ENCODE peak calls at places on chromosomes 12 and 14, in seven cellular contexts. Y is stomach, S is heart right ventricle, B is GM12865, Z is sigmoid colon, E is right atrium auricular region, J is GM13976. H is an unnamed sample.
A peak's percentile ranks its signal among the peaks of the same experiment; 100 is the strongest.

GRCh38 chr12:44589697-44590096 is 286.4 kb downstream of the NELL2 start:
- DNase-seq in Y (no peak), S (no peak), B (no peak), Z (no peak), E (no peak), J (no peak), H (no peak)

GRCh38 chr12:126286203-126286602 is 1221.0 kb downstream of the AACS start:
- DNase-seq in Y (no peak), S (no peak), B (no peak), Z (no peak), E (no peak), J (no peak), H (no peak)

GRCh38 chr14:103910262-103910935 is 17.9 kb upstream of the TDRD9 start:
- DNase-seq in Y (peak; percentile 94), S (peak; percentile 82), B (peak; percentile 65), Z (peak; percentile 89), E (peak; percentile 83), J (peak; percentile 84), H (peak; percentile 77)

GRCh38 chr14:78007160-78007559 is 163.0 kb upstream of the NRXN3 start:
- DNase-seq in Y (no peak), S (no peak), B (peak; percentile 18), Z (no peak), E (no peak), J (peak; percentile 25), H (no peak)

GRCh38 chr12:95351745-95352144 is 122.2 kb upstream of the METAP2 start:
- DNase-seq in Y (no peak), S (peak; percentile 22), B (no peak), Z (no peak), E (no peak), J (no peak), H (no peak)

GRCh38 chr12:24226745-24227350 is 277.4 kb upstream of the SOX5 start:
- DNase-seq in Y (no peak), S (no peak), B (no peak), Z (no peak), E (peak; percentile 63), J (no peak), H (no peak)

GRCh38 chr14:34436118-34436905 is 25.7 kb downstream of the SPTSSA start:
- DNase-seq in Y (no peak), S (no peak), B (peak; percentile 11), Z (no peak), E (no peak), J (no peak), H (no peak)

GRCh38 chr12:119235352-119235751 is 56.6 kb downstream of the HSPB8 start:
- DNase-seq in Y (no peak), S (no peak), B (no peak), Z (no peak), E (no peak), J (no peak), H (no peak)

GRCh38 chr12:75876843-75877587 is 154.6 kb downstream of the PHLDA1 start:
- DNase-seq in Y (no peak), S (no peak), B (no peak), Z (no peak), E (no peak), J (no peak), H (no peak)

GRCh38 chr12:114780746-114781399 is 96.9 kb upstream of the TBX3 start:
- DNase-seq in Y (no peak), S (no peak), B (no peak), Z (no peak), E (no peak), J (no peak), H (no peak)

GRCh38 chr12:124457287-124458219 is 109.9 kb downstream of the NCOR2 start:
- DNase-seq in Y (peak; percentile 54), S (peak; percentile 84), B (peak; percentile 68), Z (peak; percentile 95), E (peak; percentile 96), J (peak; percentile 85), H (peak; percentile 80)

GRCh38 chr14:90575336-90575735 is 178.5 kb downstream of the CALM1 start:
- DNase-seq in Y (no peak), S (no peak), B (no peak), Z (no peak), E (no peak), J (no peak), H (no peak)

GRCh38 chr12:30111719-30112118 is 328.0 kb upstream of the TMTC1 start:
- DNase-seq in Y (no peak), S (no peak), B (no peak), Z (no peak), E (no peak), J (no peak), H (no peak)

GRCh38 chr12:52231305-52232232 is 1.5 kb upstream of the KRT7 start:
- DNase-seq in Y (no peak), S (no peak), B (no peak), Z (peak; percentile 54), E (no peak), J (peak; percentile 13), H (peak; percentile 16)

GRCh38 chr12:4956054-4956453 is 46.3 kb downstream of the KCNA1 start:
- DNase-seq in Y (no peak), S (no peak), B (no peak), Z (no peak), E (no peak), J (no peak), H (no peak)

GRCh38 chr12:124709722-124710656 is 142.6 kb upstream of the NCOR2 start:
- DNase-seq in Y (no peak), S (no peak), B (no peak), Z (no peak), E (no peak), J (no peak), H (no peak)

GRCh38 chr14:23153891-23154796 is 29.3 kb downstream of the SLC7A8 start:
- DNase-seq in Y (peak; percentile 97), S (peak; percentile 91), B (no peak), Z (peak; percentile 96), E (peak; percentile 96), J (no peak), H (no peak)

GRCh38 chr12:105461276-105461975 is 130.9 kb downstream of the C12orf75 start:
- DNase-seq in Y (no peak), S (no peak), B (no peak), Z (no peak), E (no peak), J (no peak), H (no peak)

GRCh38 chr14:76091036-76091435 is 60.7 kb upstream of the GPATCH2L start:
- DNase-seq in Y (no peak), S (peak; percentile 42), B (no peak), Z (peak; percentile 78), E (peak; percentile 69), J (peak; percentile 62), H (peak; percentile 63)
- TF ChIP-seq CTCF in Y (no peak), S (peak; percentile 36), B (no peak), Z (no peak), E (peak; percentile 53), J (peak; percentile 15), H (peak; percentile 43)

GRCh38 chr14:106844608-106845285 is 1318.4 kb downstream of the TMEM121 start:
- DNase-seq in Y (peak; percentile 64), S (peak; percentile 68), B (peak; percentile 68), Z (peak; percentile 76), E (no peak), J (peak; percentile 79), H (peak; percentile 52)

GRCh38 chr14:106841701-106842100 is 1315.3 kb downstream of the TMEM121 start:
- DNase-seq in Y (no peak), S (no peak), B (no peak), Z (no peak), E (no peak), J (no peak), H (no peak)

GRCh38 chr14:106843951-106844483 is 1317.6 kb downstream of the TMEM121 start:
- DNase-seq in Y (peak; percentile 75), S (peak; percentile 19), B (peak; percentile 63), Z (no peak), E (no peak), J (peak; percentile 50), H (no peak)

GRCh38 chr14:106842687-106843086 is 1316.3 kb downstream of the TMEM121 start:
- DNase-seq in Y (peak; percentile 46), S (no peak), B (no peak), Z (no peak), E (no peak), J (no peak), H (no peak)

DNA sequence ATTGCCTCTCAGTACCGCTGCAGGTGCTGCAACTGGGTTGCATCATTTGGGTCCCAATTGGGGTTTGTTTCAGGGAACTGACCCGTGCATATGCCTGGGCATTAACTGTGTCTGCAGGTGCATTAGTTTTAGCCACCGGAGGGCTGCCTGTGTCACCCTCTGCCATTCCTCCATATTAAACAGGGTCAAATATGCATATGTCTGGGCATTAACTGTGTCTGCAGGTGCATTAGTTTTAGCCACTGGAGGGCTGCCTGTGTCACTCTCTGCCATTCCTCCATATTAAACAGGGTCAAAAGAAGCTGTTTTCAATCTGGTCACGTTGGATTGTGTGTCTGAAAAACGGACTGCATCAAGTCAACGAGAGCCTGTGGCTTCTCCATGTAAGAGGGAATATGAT is 1317.0 kb downstream of the TMEM121 start:
- DNase-seq in Y (no peak), S (no peak), B (peak; percentile 33), Z (no peak), E (no peak), J (no peak), H (no peak)
- TF ChIP-seq CTCF in Y (no peak), S (no peak), B (peak; percentile 4), Z (no peak), E (no peak), J (no peak), H (peak; percentile 43)

GRCh38 chr12:88388566-88389269 is 191.6 kb downstream of the KITLG start:
- DNase-seq in Y (no peak), S (no peak), B (peak; percentile 48), Z (no peak), E (no peak), J (no peak), H (no peak)

GRCh38 chr12:88391556-88391955 is 188.7 kb downstream of the KITLG start:
- DNase-seq in Y (no peak), S (no peak), B (peak; percentile 50), Z (no peak), E (no peak), J (peak; percentile 42), H (peak; percentile 38)

GRCh38 chr12:88390811-88391210 is 189.5 kb downstream of the KITLG start:
- DNase-seq in Y (no peak), S (no peak), B (no peak), Z (no peak), E (no peak), J (no peak), H (no peak)

DNA sequence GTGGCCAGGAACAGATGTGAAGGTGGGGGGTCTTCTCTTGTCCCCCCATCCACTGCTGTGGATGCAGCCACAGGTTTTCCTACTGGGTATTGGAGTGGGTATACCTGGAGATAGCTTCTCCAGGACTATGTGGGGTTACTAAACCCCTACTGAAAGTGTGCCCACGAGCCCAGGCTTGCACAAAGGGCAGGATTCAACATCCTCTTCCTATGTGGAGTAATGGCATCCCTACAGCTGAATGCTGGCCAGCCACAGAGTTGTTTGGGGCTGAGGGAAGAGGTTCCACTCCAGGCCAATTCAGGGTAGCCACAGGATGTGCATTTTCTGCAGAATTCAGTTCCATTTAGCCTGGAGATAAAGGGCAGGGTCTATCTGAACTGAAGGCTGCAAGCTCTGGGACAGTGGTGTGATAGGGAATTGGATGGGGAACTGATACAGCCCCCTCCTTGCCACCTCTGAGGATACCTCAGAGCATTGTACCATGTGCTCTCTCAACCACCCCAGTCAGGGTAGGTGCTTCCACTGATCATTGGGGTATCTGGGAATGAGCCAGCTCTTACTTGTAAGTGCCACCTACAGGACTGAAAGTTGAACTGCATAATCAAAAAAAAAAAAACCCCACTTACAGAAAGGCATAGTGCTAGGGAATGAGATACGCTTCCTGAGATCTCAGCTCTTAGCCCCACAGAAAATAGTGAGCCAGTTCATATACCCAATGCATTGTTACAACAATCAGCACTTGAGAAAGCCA is 187.1 kb downstream of the KITLG start:
- DNase-seq in Y (no peak), S (no peak), B (peak; percentile 53), Z (no peak), E (no peak), J (no peak), H (no peak)
- TF ChIP-seq CTCF in Y (no peak), S (peak; percentile 32), B (peak; percentile 43), Z (no peak), E (peak; percentile 28), J (peak; percentile 16), H (peak; percentile 42)

GRCh38 chr12:109433618-109434017 is 43.5 kb downstream of the KCTD10 start:
- DNase-seq in Y (no peak), S (peak; percentile 19), B (no peak), Z (no peak), E (no peak), J (no peak), H (no peak)
- TF ChIP-seq CTCF in Y (no peak), S (peak; percentile 44), B (peak; percentile 23), Z (no peak), E (no peak), J (no peak), H (no peak)